ENCODE peak calls at places on chromosomes 2 and 18, in nine cellular contexts. J is pons, T is heart left ventricle, G is astrocyte, W is hypothalamus, X is adrenal gland, U is RPMI7951, I is GM04503, L is HFF-Myc. A is an unnamed sample.

GRCh38 chr2:212135739-212136138 is 402.9 kb downstream of the ERBB4 start:
- DNase-seq in J (peak; percentile 30), T (no peak), G (peak; percentile 15), W (no peak), X (no peak), U (peak; percentile 38), I (no peak), L (peak; percentile 2), A (no peak)

GRCh38 chr2:186595219-186595618 is 5.4 kb downstream of the ITGAV start:
- DNase-seq in J (peak; percentile 82), T (peak; percentile 52), G (peak; percentile 61), W (no peak), X (peak; percentile 95), U (peak; percentile 73), I (no peak), L (no peak), A (peak; percentile 72)

GRCh38 chr2:100742884-100743283 is 77.1 kb upstream of the NPAS2 start:
- DNase-seq in J (no peak), T (no peak), G (peak; percentile 94), W (no peak), X (no peak), U (peak; percentile 93), I (peak; percentile 88), L (peak; percentile 94), A (no peak)

GRCh38 chr2:63692002-63692606 is 103.3 kb downstream of the MDH1 start:
- DNase-seq in J (peak; percentile 46), T (no peak), G (peak; percentile 18), W (no peak), X (no peak), U (peak; percentile 54), I (no peak), L (peak; percentile 51), A (no peak)

GRCh38 chr2:24893934-24894333 is 26.1 kb downstream of the ADCY3 start:
- DNase-seq in J (no peak), T (no peak), G (peak; percentile 18), W (no peak), X (no peak), U (no peak), I (no peak), L (no peak), A (no peak)

GRCh38 chr2:37706784-37707183 is 35.3 kb upstream of the CDC42EP3 start:
- DNase-seq in J (no peak), T (no peak), G (no peak), W (no peak), X (no peak), U (peak; percentile 30), I (no peak), L (no peak), A (no peak)

GRCh38 chr2:159053186-159054031 is 85.0 kb downstream of the TANC1 start:
- DNase-seq in J (peak; percentile 49), T (no peak), G (peak; percentile 95), W (no peak), X (no peak), U (peak; percentile 80), I (no peak), L (no peak), A (no peak)

GRCh38 chr2:164044637-164045036 is 308.8 kb upstream of the FIGN start:
- DNase-seq in J (no peak), T (peak; percentile 82), G (peak; percentile 38), W (no peak), X (no peak), U (no peak), I (no peak), L (no peak), A (no peak)

GRCh38 chr2:6526093-6526824 is 339.4 kb downstream of the CMPK2 start:
- DNase-seq in J (no peak), T (no peak), G (no peak), W (no peak), X (no peak), U (no peak), I (no peak), L (no peak), A (no peak)

GRCh38 chr18:31273812-31274527 is 44.0 kb upstream of the DSG1 start:
- DNase-seq in J (no peak), T (no peak), G (no peak), W (no peak), X (no peak), U (no peak), I (no peak), L (no peak), A (no peak)

GRCh38 chr2:75548036-75548573 is 12.6 kb downstream of the EVA1A start:
- DNase-seq in J (no peak), T (no peak), G (no peak), W (no peak), X (no peak), U (peak; percentile 41), I (no peak), L (no peak), A (no peak)

GRCh38 chr2:25324905-25325592 is 16.7 kb downstream of the DNMT3A start:
- DNase-seq in J (no peak), T (peak; percentile 58), G (peak; percentile 75), W (peak; percentile 50), X (peak; percentile 96), U (peak; percentile 73), I (peak; percentile 44), L (no peak), A (peak; percentile 60)

GRCh38 chr2:27663160-27663462 is 303 bp downstream of the SUPT7L start:
- DNase-seq in J (no peak), T (no peak), G (no peak), W (no peak), X (no peak), U (no peak), I (no peak), L (no peak), A (no peak)

GRCh38 chr2:239269173-239269865 is 131.5 kb downstream of the HDAC4 start:
- DNase-seq in J (no peak), T (no peak), G (no peak), W (no peak), X (no peak), U (no peak), I (no peak), L (no peak), A (peak; percentile 12)

GRCh38 chr2:10591207-10591606 is 98.6 kb downstream of the NOL10 start:
- DNase-seq in J (no peak), T (no peak), G (no peak), W (no peak), X (no peak), U (no peak), I (no peak), L (no peak), A (no peak)

GRCh38 chr2:201697899-201698298 is 545 bp downstream of the MPP4 start:
- DNase-seq in J (no peak), T (no peak), G (peak; percentile 93), W (no peak), X (no peak), U (peak; percentile 88), I (peak; percentile 50), L (peak; percentile 75), A (no peak)

GRCh38 chr18:36405611-36406010 is 108.1 kb downstream of the FHOD3 start:
- DNase-seq in J (no peak), T (no peak), G (no peak), W (no peak), X (no peak), U (no peak), I (no peak), L (no peak), A (no peak)

GRCh38 chr18:23239350-23239692 is 104.0 kb downstream of the CABLES1 start:
- DNase-seq in J (no peak), T (no peak), G (no peak), W (no peak), X (no peak), U (no peak), I (no peak), L (no peak), A (no peak)

GRCh38 chr2:15784106-15784885 is 156.1 kb upstream of the MYCN start:
- DNase-seq in J (no peak), T (no peak), G (no peak), W (no peak), X (no peak), U (no peak), I (no peak), L (no peak), A (no peak)

GRCh38 chr2:86791574-86791973 is 861 bp upstream of the CD8A start:
- DNase-seq in J (no peak), T (no peak), G (no peak), W (no peak), X (no peak), U (no peak), I (no peak), L (no peak), A (no peak)

GRCh38 chr2:106065983-106066826 is 127.9 kb downstream of the UXS1 start:
- DNase-seq in J (peak; percentile 18), T (no peak), G (no peak), W (peak; percentile 25), X (no peak), U (no peak), I (no peak), L (no peak), A (no peak)

GRCh38 chr2:237867465-237867864 is 8.0 kb downstream of the RAMP1 start:
- DNase-seq in J (no peak), T (no peak), G (no peak), W (no peak), X (no peak), U (no peak), I (no peak), L (no peak), A (no peak)

A was measured in testis.